ENCODE peak calls at places on chromosomes 2 and 18, in four cellular contexts. Y, N, W and K are unnamed samples.

GRCh38 chr2:234292205-234292954 is 204.5 kb downstream of the ARL4C start:
- DNase-seq in Y (no peak), N (no peak), W (no peak), K (no peak)

GRCh38 chr2:239318790-239319189 is 82.0 kb downstream of the HDAC4 start:
- DNase-seq in Y (no peak), N (peak), W (no peak), K (no peak)

GRCh38 chr18:12639990-12640880 is 17.7 kb downstream of the SPIRE1 start:
- DNase-seq in Y (peak), N (no peak), W (no peak), K (peak)

GRCh38 chr2:100643459-100643858 is 80.7 kb downstream of the PDCL3 start:
- DNase-seq in Y (no peak), N (no peak), W (no peak), K (no peak)

GRCh38 chr2:136327162-136327852 is 209.4 kb upstream of the CXCR4 start:
- DNase-seq in Y (peak), N (no peak), W (no peak), K (peak)

GRCh38 chr18:9613550-9614400 is 584 bp downstream of the PPP4R1 start:
- DNase-seq in Y (peak), N (peak), W (peak), K (no peak)

GRCh38 chr2:142462291-142462690 is 331.5 kb upstream of the LRP1B start:
- DNase-seq in Y (no peak), N (no peak), W (no peak), K (peak)

GRCh38 chr18:37393945-37394609 is 171.5 kb downstream of the CELF4 start:
- DNase-seq in Y (no peak), N (peak), W (peak), K (no peak)

GRCh38 chr2:16152928-16153753 is 212.8 kb downstream of the MYCN start:
- DNase-seq in Y (no peak), N (no peak), W (no peak), K (no peak)

GRCh38 chr2:235238537-235238936 is 255.3 kb upstream of the AGAP1 start:
- DNase-seq in Y (peak), N (no peak), W (no peak), K (no peak)

GRCh38 chr2:120669121-120669952 is 66.3 kb upstream of the GLI2 start:
- DNase-seq in Y (peak), N (peak), W (no peak), K (peak)

GRCh38 chr2:98669675-98670074 is 61.3 kb downstream of the MGAT4A start:
- DNase-seq in Y (no peak), N (no peak), W (no peak), K (peak)

GRCh38 chr2:20916604-20917286 is 93.8 kb upstream of the LDAH start:
- DNase-seq in Y (no peak), N (peak), W (no peak), K (peak)

GRCh38 chr2:44615950-44616518 is 254.3 kb downstream of the CAMKMT start:
- DNase-seq in Y (no peak), N (no peak), W (no peak), K (no peak)

GRCh38 chr2:231387904-231388724 is 7.4 kb upstream of the B3GNT7 start:
- DNase-seq in Y (peak), N (no peak), W (no peak), K (no peak)

GRCh38 chr18:76620326-76620813 is 125.3 kb upstream of the ZNF516 start:
- DNase-seq in Y (no peak), N (peak), W (peak), K (peak)

GRCh38 chr18:44589709-44590108 is 91.0 kb upstream of the SETBP1 start:
- DNase-seq in Y (peak), N (no peak), W (no peak), K (peak)

GRCh38 chr2:217362290-217362689 is 502.4 kb upstream of the TNP1 start:
- DNase-seq in Y (no peak), N (no peak), W (no peak), K (no peak)

GRCh38 chr2:195486520-195486919 is 170.5 kb upstream of the SLC39A10 start:
- DNase-seq in Y (no peak), N (no peak), W (no peak), K (no peak)

GRCh38 chr2:219398721-219399333 is 11.1 kb upstream of the DNPEP start:
- DNase-seq in Y (peak), N (no peak), W (no peak), K (peak)